ENCODE peak calls at places on chromosomes 3 and 15, in seven cellular contexts. Z is ovary, X is mesendoderm, F is adrenal gland, D is heart left ventricle, L is right atrium auricular region, N is fibroblast of lung. Y is an unnamed sample.

GRCh38 chr15:78800806-78801205 is 10.5 kb downstream of the ADAMTS7 start:
- DNase-seq in Z (no peak), X (no peak), F (no peak), D (no peak), L (no peak), N (no peak), Y (no peak)

GRCh38 chr15:70133781-70134180 is 36.1 kb upstream of the TLE3 start:
- DNase-seq in Z (no peak), X (no peak), F (no peak), D (no peak), L (no peak), N (no peak), Y (no peak)

GRCh38 chr3:141085331-141086047 is 34.3 kb downstream of the SPSB4 start:
- DNase-seq in Z (no peak), X (no peak), F (no peak), D (no peak), L (no peak), N (peak; percentile 3), Y (no peak)

GRCh38 chr3:123765475-123766166 is 118.5 kb downstream of the MYLK start:
- DNase-seq in Z (no peak), X (no peak), F (no peak), D (no peak), L (no peak), N (peak; percentile 78), Y (no peak)

GRCh38 chr15:84982301-84982920 is 755 bp downstream of the PDE8A start:
- DNase-seq in Z (peak; percentile 46), X (peak; percentile 52), F (peak; percentile 48), D (peak; percentile 42), L (peak; percentile 70), N (peak; percentile 24), Y (peak; percentile 57)

GRCh38 chr3:126782554-126782953 is 78.5 kb downstream of the CHCHD6 start:
- DNase-seq in Z (no peak), X (peak; percentile 87), F (no peak), D (no peak), L (peak; percentile 64), N (peak; percentile 99), Y (no peak)

GRCh38 chr3:102827386-102827785 is 392.6 kb downstream of the ZPLD1 start:
- DNase-seq in Z (no peak), X (no peak), F (no peak), D (no peak), L (no peak), N (no peak), Y (no peak)

GRCh38 chr3:165643433-165643824 is 193.8 kb downstream of the BCHE start:
- DNase-seq in Z (no peak), X (no peak), F (no peak), D (no peak), L (no peak), N (peak; percentile 78), Y (no peak)

GRCh38 chr3:135258916-135259315 is 463.9 kb downstream of the EPHB1 start:
- DNase-seq in Z (no peak), X (no peak), F (no peak), D (no peak), L (no peak), N (no peak), Y (no peak)

GRCh38 chr3:155018621-155019330 is 61.3 kb upstream of the MME start:
- DNase-seq in Z (no peak), X (peak; percentile 66), F (no peak), D (no peak), L (no peak), N (no peak), Y (no peak)

GRCh38 chr3:170679190-170679589 is 93.3 kb upstream of the SLC7A14 start:
- DNase-seq in Z (no peak), X (no peak), F (no peak), D (no peak), L (no peak), N (no peak), Y (no peak)

GRCh38 chr15:73387507-73388255 is 18.9 kb upstream of the HCN4 start:
- DNase-seq in Z (no peak), X (peak; percentile 46), F (no peak), D (no peak), L (no peak), N (peak; percentile 39), Y (no peak)

GRCh38 chr3:9715764-9716437 is 12.3 kb downstream of the CPNE9 start:
- DNase-seq in Z (peak; percentile 72), X (peak; percentile 42), F (peak; percentile 81), D (peak; percentile 77), L (peak; percentile 89), N (peak; percentile 87), Y (no peak)

GRCh38 chr3:127560051-127560787 is 30.3 kb downstream of the TPRA1 start:
- DNase-seq in Z (no peak), X (no peak), F (no peak), D (no peak), L (no peak), N (no peak), Y (no peak)

GRCh38 chr15:73375755-73376305 is 7.1 kb upstream of the HCN4 start:
- DNase-seq in Z (no peak), X (peak; percentile 44), F (no peak), D (peak; percentile 81), L (peak; percentile 61), N (no peak), Y (no peak)

GRCh38 chr15:31396881-31397560 is 70.4 kb downstream of the KLF13 start:
- DNase-seq in Z (peak; percentile 76), X (peak; percentile 98), F (peak; percentile 74), D (peak; percentile 96), L (peak; percentile 98), N (peak; percentile 68), Y (no peak)

GRCh38 chr15:52103217-52104207 is 9.1 kb downstream of the BCL2L10 start:
- DNase-seq in Z (peak; percentile 43), X (peak; percentile 70), F (peak; percentile 81), D (no peak), L (peak; percentile 73), N (peak; percentile 97), Y (no peak)

GRCh38 chr3:133475245-133476010 is 75.6 kb downstream of the BFSP2 start:
- DNase-seq in Z (no peak), X (no peak), F (no peak), D (no peak), L (no peak), N (no peak), Y (no peak)

GRCh38 chr15:34679326-34679725 is 75.5 kb downstream of the GJD2 start:
- DNase-seq in Z (no peak), X (no peak), F (no peak), D (no peak), L (no peak), N (no peak), Y (no peak)

GRCh38 chr3:31955581-31955980 is 25.5 kb downstream of the OSBPL10 start:
- DNase-seq in Z (no peak), X (no peak), F (no peak), D (no peak), L (no peak), N (no peak), Y (no peak)

GRCh38 chr3:67291287-67292252 is 293.5 kb downstream of the KBTBD8 start:
- DNase-seq in Z (no peak), X (no peak), F (no peak), D (no peak), L (no peak), N (no peak), Y (no peak)

GRCh38 chr15:58065011-58065444 is 483 bp downstream of the ALDH1A2 start:
- DNase-seq in Z (peak; percentile 46), X (peak; percentile 19), F (peak; percentile 35), D (peak; percentile 40), L (no peak), N (no peak), Y (no peak)

GRCh38 chr3:125585595-125586223 is 9.6 kb downstream of the OSBPL11 start:
- DNase-seq in Z (peak; percentile 60), X (peak; percentile 81), F (peak; percentile 57), D (peak; percentile 50), L (peak; percentile 66), N (peak; percentile 57), Y (peak; percentile 31)

GRCh38 chr3:140854961-140855360 is 86.7 kb upstream of the SLC25A36 start:
- DNase-seq in Z (no peak), X (no peak), F (no peak), D (no peak), L (no peak), N (no peak), Y (no peak)

GRCh38 chr3:142609136-142609535 is 12.9 kb downstream of the PLS1 start:
- DNase-seq in Z (no peak), X (no peak), F (no peak), D (no peak), L (no peak), N (no peak), Y (no peak)

DNA sequence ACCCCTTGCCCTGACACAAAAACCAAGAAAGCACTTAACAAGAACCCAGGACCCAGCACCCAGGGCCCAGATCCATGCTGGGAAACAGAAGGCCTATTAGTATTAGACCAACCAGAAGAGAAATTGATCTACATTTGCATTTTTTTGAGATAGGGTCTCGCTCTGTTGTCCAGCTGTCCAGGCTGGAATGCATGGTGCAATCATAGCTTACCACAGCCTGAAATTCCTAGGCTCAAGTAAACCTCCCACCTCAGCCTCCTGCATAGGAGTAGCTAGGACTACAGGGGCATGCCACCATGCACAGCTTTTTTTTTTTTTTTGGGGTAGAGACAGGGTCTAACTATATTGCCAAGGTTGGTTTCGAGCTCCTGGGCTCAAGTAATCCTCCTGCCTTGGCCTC is 26.4 kb downstream of the CCDC12 start:
- DNase-seq in Z (no peak), X (no peak), F (no peak), D (no peak), L (no peak), N (no peak), Y (no peak)
- H3K27ac ChIP-seq in Z (no peak overlapping the region), X (no peak overlapping the region), F (no peak overlapping the region), D (peak overlapping the region; percentile 88), L (peak overlapping the region; percentile 82), N (no peak overlapping the region), Y (no peak overlapping the region)

GRCh38 chr3:120350431-120350941 is 1.3 kb upstream of the LRRC58 start:
- DNase-seq in Z (peak; percentile 64), X (peak; percentile 12), F (peak; percentile 45), D (peak; percentile 33), L (peak; percentile 62), N (peak; percentile 74), Y (no peak)
- H3K27ac ChIP-seq in Z (peak overlapping the region; percentile 94), X (no peak overlapping the region), F (peak overlapping the region; percentile 92), D (no peak overlapping the region), L (peak overlapping the region; percentile 94), N (peak overlapping the region; percentile 40), Y (no peak overlapping the region)

GRCh38 chr3:195182470-195182795 is 88.5 kb downstream of the XXYLT1 start:
- DNase-seq in Z (no peak), X (peak; percentile 60), F (no peak), D (no peak), L (no peak), N (peak; percentile 83), Y (peak; percentile 6)
- H3K27ac ChIP-seq in Z (no peak overlapping the region), X (no peak overlapping the region), F (no peak overlapping the region), D (peak overlapping the region; percentile 45), L (peak overlapping the region; percentile 3), N (no peak overlapping the region), Y (no peak overlapping the region)

GRCh38 chr3:188241883-188242282 is 87.9 kb downstream of the LPP start:
- DNase-seq in Z (no peak), X (no peak), F (no peak), D (no peak), L (no peak), N (peak; percentile 58), Y (no peak)

GRCh38 chr3:188244395-188244861 is 90.5 kb downstream of the LPP start:
- DNase-seq in Z (no peak), X (no peak), F (no peak), D (no peak), L (no peak), N (peak; percentile 83), Y (no peak)

GRCh38 chr3:188242426-188243123 is 88.6 kb downstream of the LPP start:
- DNase-seq in Z (no peak), X (no peak), F (no peak), D (no peak), L (no peak), N (peak; percentile 10), Y (no peak)

GRCh38 chr3:188241072-188241471 is 87.1 kb downstream of the LPP start:
- DNase-seq in Z (no peak), X (no peak), F (no peak), D (peak; percentile 65), L (no peak), N (peak; percentile 61), Y (no peak)

GRCh38 chr3:188243124-188243795 is 89.3 kb downstream of the LPP start:
- DNase-seq in Z (no peak), X (peak; percentile 59), F (no peak), D (no peak), L (no peak), N (no peak), Y (no peak)
- H3K27ac ChIP-seq in Z (no peak overlapping the region), X (no peak overlapping the region), F (no peak overlapping the region), D (no peak overlapping the region), L (peak overlapping the region; percentile 74), N (no peak overlapping the region), Y (no peak overlapping the region)

Y was measured in CD4-positive, alpha-beta T cell.